ENCODE peak calls at places on chromosomes 16 and 17, in five cellular contexts. Y is small intestine; Z is CD8-positive, alpha-beta memory T cell; N is upper lobe of right lung; J is fibroblast of lung. C is an unnamed sample. For H3K27me3, the result is how much of the 10 kb centered on the place peaks cover.

GRCh38 chr17:74153821-74154430 is 49.6 kb upstream of the RPL38 start:
- DNase-seq in N (peak), Z (no peak), Y (no peak), J (no peak), C (no peak)

GRCh38 chr16:768428-768827 is 7.9 kb downstream of the MSLN start:
- DNase-seq in Y (no peak), J (no peak), Z (no peak), N (no peak), C (no peak)

GRCh38 chr16:86020971-86021370 is 122.0 kb downstream of the IRF8 start:
- DNase-seq in N (peak), J (no peak), Y (no peak), Z (no peak), C (no peak)

GRCh38 chr16:11254913-11255736 is 879 bp downstream of the SOCS1 start:
- DNase-seq in Z (peak), Y (peak), N (peak), J (peak), C (peak)

GRCh38 chr17:75459590-75460267 is 3.3 kb downstream of the TMEM94 start:
- DNase-seq in N (no peak), Z (no peak), J (no peak), Y (peak), C (no peak)

GRCh38 chr17:538096-538973 is 176.3 kb downstream of the VPS53 start:
- DNase-seq in N (no peak), Z (no peak), J (peak), Y (no peak), C (no peak)

GRCh38 chr17:40224707-40225092 is 5.6 kb downstream of the WIPF2 start:
- DNase-seq in Z (no peak), J (peak), Y (no peak), N (no peak), C (no peak)

GRCh38 chr16:69324013-69324531 is 6.3 kb downstream of the PDF start:
- DNase-seq in Y (peak), J (no peak), Z (no peak), N (peak), C (no peak)

GRCh38 chr16:14564323-14564722 is 65.7 kb downstream of the PARN start:
- DNase-seq in Y (peak), Z (no peak), J (no peak), N (no peak), C (no peak)

GRCh38 chr16:84628226-84628731 is 10.4 kb upstream of the COTL1 start:
- DNase-seq in Z (no peak), J (no peak), N (no peak), Y (no peak), C (no peak)

GRCh38 chr16:89261691-89262563 is 44.4 kb downstream of the ZNF778 start:
- DNase-seq in J (peak), Y (peak), Z (no peak), N (no peak), C (no peak)

GRCh38 chr16:80085606-80086005 is 455.2 kb upstream of the DYNLRB2 start:
- DNase-seq in Y (no peak), Z (no peak), N (no peak), J (no peak), C (no peak)

GRCh38 chr17:75242461-75243042 is 18.9 kb downstream of the GGA3 start:
- DNase-seq in J (no peak), Y (no peak), Z (peak), N (no peak), C (peak)

GRCh38 chr16:75762746-75763145 is 36.5 kb upstream of the CPHXL start:
- DNase-seq in Y (no peak), N (no peak), J (no peak), Z (no peak), C (no peak)

GRCh38 chr17:29102046-29102445 is 59.1 kb downstream of the PIPOX start:
- DNase-seq in Z (no peak), J (no peak), Y (no peak), N (no peak), C (no peak)

GRCh38 chr16:1180772-1181714 is 28.1 kb downstream of the CACNA1H start:
- DNase-seq in J (no peak), Y (no peak), Z (no peak), N (no peak), C (no peak)

GRCh38 chr16:46632778-46633733 is 11.9 kb upstream of the SHCBP1 start:
- DNase-seq in N (no peak), Z (no peak), J (no peak), Y (no peak), C (no peak)

GRCh38 chr16:76943936-76944335 is 247.1 kb upstream of the MON1B start:
- DNase-seq in Y (no peak), J (no peak), Z (no peak), N (no peak), C (no peak)

GRCh38 chr17:146546-146945 is 9.2 kb downstream of the SCGB1C2 start:
- DNase-seq in J (no peak), Y (no peak), N (peak), Z (no peak), C (no peak)

GRCh38 chr16:2161911-2162310 is 6.3 kb downstream of the TRAF7 start:
- DNase-seq in Y (no peak), Z (no peak), J (no peak), N (no peak), C (no peak)

GRCh38 chr17:7615265-7615747 is 609 bp upstream of the FXR2 start:
- DNase-seq in J (no peak), N (no peak), Y (no peak), Z (no peak), C (no peak)

GRCh38 chr16:20918486-20919239 is 18.1 kb downstream of the LYRM1 start:
- DNase-seq in J (peak), N (peak), Z (no peak), Y (no peak), C (no peak)

GRCh38 chr17:40678902-40679522 is 14.0 kb upstream of the KRT222 start:
- DNase-seq in J (no peak), Y (no peak), Z (no peak), N (no peak), C (no peak)

GRCh38 chr17:37527249-37527851 is 37.7 kb downstream of the DUSP14 start:
- DNase-seq in J (peak), N (no peak), Y (peak), Z (peak), C (peak)

GRCh38 chr17:64774888-64775600 is 112.9 kb upstream of the SMURF2 start:
- DNase-seq in J (no peak), Y (no peak), N (no peak), Z (no peak), C (no peak)

GRCh38 chr17:49523706-49524472 is 28.8 kb downstream of the NGFR start:
- DNase-seq in J (no peak), Z (peak), Y (no peak), N (no peak), C (peak)

GRCh38 chr16:55133654-55134053 is 190.3 kb upstream of the IRX6 start:
- DNase-seq in Y (no peak), J (no peak), Z (no peak), N (no peak), C (no peak)

GRCh38 chr17:11487469-11487868 is 110.8 kb upstream of the DNAH9 start:
- DNase-seq in J (no peak), N (no peak), Z (no peak), Y (no peak), C (no peak)

GRCh38 chr17:8791910-8792270 is 7.3 kb downstream of the MFSD6L start:
- DNase-seq in Z (no peak), N (no peak), Y (no peak), J (peak), C (no peak)

GRCh38 chr16:9060225-9060624 is 31.2 kb upstream of the HAPSTR1 start:
- DNase-seq in N (no peak), Z (no peak), J (peak), Y (no peak), C (no peak)

GRCh38 chr17:81983639-81984373 is 6.4 kb downstream of the ASPSCR1 start:
- DNase-seq in J (no peak), Y (no peak), Z (no peak), N (no peak), C (no peak)
- H3K27me3 ChIP-seq in J (under half), Y (under half), Z (under half), N (under half), C (under half)

GRCh38 chr17:4743216-4743615 is 3.5 kb upstream of the CXCL16 start:
- DNase-seq in J (no peak), N (no peak), Y (no peak), Z (no peak), C (no peak)
- H3K27me3 ChIP-seq in J (under half), N (under half), Y (under half), Z (under half), C (under half)

GRCh38 chr16:27316038-27316680 is 2.4 kb downstream of the IL4R start:
- DNase-seq in Y (no peak), N (no peak), J (no peak), Z (no peak), C (no peak)
- H3K27me3 ChIP-seq in Y (under half), N (under half), J (under half), Z (under half), C (under half)

GRCh38 chr17:48484850-48485249 is 46.0 kb downstream of the HOXB1 start:
- DNase-seq in J (peak), Y (no peak), N (no peak), Z (no peak), C (no peak)
- H3K27me3 ChIP-seq in J (under half), Y (under half), N (under half), Z (under half), C (under half)

GRCh38 chr17:45970659-45971058 is 28.4 kb upstream of the STH start:
- DNase-seq in Z (no peak), N (no peak), Y (no peak), J (no peak), C (no peak)

GRCh38 chr17:45972531-45972930 is 26.5 kb upstream of the STH start:
- DNase-seq in N (no peak), Y (no peak), Z (no peak), J (no peak), C (no peak)

GRCh38 chr17:45973099-45973838 is 25.8 kb upstream of the STH start:
- DNase-seq in Y (peak), N (no peak), J (no peak), Z (no peak), C (no peak)

GRCh38 chr17:45969726-45970125 is 29.3 kb upstream of the STH start:
- DNase-seq in Y (no peak), N (no peak), J (no peak), Z (no peak), C (no peak)

GRCh38 chr17:45971698-45972141 is 27.3 kb upstream of the STH start:
- DNase-seq in J (no peak), Y (no peak), Z (no peak), N (no peak), C (no peak)
- H3K27me3 ChIP-seq in J (under half), Y (under half), Z (under half), N (under half), C (under half)

C was measured in CD4-positive, alpha-beta memory T cell.